ENCODE peak calls at places on chromosomes 12 and 14, in four cellular contexts. P is kidney epithelial cell, R is psoas muscle, I is GM04503. X is an unnamed sample.

GRCh38 chr12:98745578-98746391 is 100.7 kb downstream of the APAF1 start:
- DNase-seq in R (no peak), P (no peak), I (no peak), X (no peak)

GRCh38 chr14:102530828-102531478 is 21.4 kb upstream of the ANKRD9 start:
- DNase-seq in R (no peak), P (no peak), I (no peak), X (peak)

GRCh38 chr12:2336409-2336829 is 283.6 kb downstream of the CACNA1C start:
- DNase-seq in P (peak), R (no peak), I (peak), X (peak)

GRCh38 chr14:33592298-33592697 is 358.6 kb downstream of the EGLN3 start:
- DNase-seq in R (no peak), P (no peak), I (no peak), X (no peak)

GRCh38 chr12:57844725-57845477 is 1.6 kb downstream of the CTDSP2 start:
- DNase-seq in R (peak), P (no peak), I (peak), X (peak)

GRCh38 chr12:120488057-120488660 is 7.8 kb upstream of the DYNLL1 start:
- DNase-seq in R (no peak), I (no peak), P (no peak), X (no peak)

GRCh38 chr12:109518820-109519665 is 41.6 kb downstream of the UBE3B start:
- DNase-seq in R (peak), P (no peak), I (peak), X (peak)

GRCh38 chr14:45359766-45360165 is 106.8 kb upstream of the MIS18BP1 start:
- DNase-seq in R (no peak), P (no peak), I (peak), X (no peak)

GRCh38 chr12:71760471-71760870 is 5.8 kb downstream of the RAB21 start:
- DNase-seq in I (no peak), P (no peak), R (no peak), X (no peak)

GRCh38 chr14:77007975-77008421 is 20.5 kb downstream of the IRF2BPL start:
- DNase-seq in R (peak), I (no peak), P (no peak), X (peak)

GRCh38 chr14:24052656-24053547 is 1.1 kb downstream of the CARMIL3 start:
- DNase-seq in P (no peak), R (no peak), I (no peak), X (no peak)

GRCh38 chr12:52390739-52391617 is 5.5 kb upstream of the KRT84 start:
- DNase-seq in P (no peak), R (no peak), I (no peak), X (peak)

GRCh38 chr12:68530965-68531364 is 79.7 kb upstream of the RAP1B start:
- DNase-seq in P (peak), R (no peak), I (peak), X (peak)

GRCh38 chr14:52219488-52220084 is 47.9 kb upstream of the PTGDR start:
- DNase-seq in P (no peak), R (no peak), I (no peak), X (no peak)

GRCh38 chr14:67710209-67710608 is 8.5 kb downstream of the RDH12 start:
- DNase-seq in R (no peak), P (no peak), I (no peak), X (no peak)

GRCh38 chr12:79983969-79984629 is 49.2 kb upstream of the PPP1R12A start:
- DNase-seq in P (no peak), R (no peak), I (peak), X (peak)

GRCh38 chr12:13186292-13186691 is 10.2 kb upstream of the EMP1 start:
- DNase-seq in I (no peak), P (no peak), R (no peak), X (no peak)

GRCh38 chr14:104678346-104678745 is 11.1 kb upstream of the INF2 start:
- DNase-seq in R (no peak), P (no peak), I (no peak), X (peak)

GRCh38 chr14:75861161-75861621 is 120.6 kb downstream of the TGFB3 start:
- DNase-seq in P (no peak), R (no peak), I (no peak), X (peak)

GRCh38 chr12:509494-509893 is 49.8 kb downstream of the B4GALNT3 start:
- DNase-seq in P (peak), I (no peak), R (no peak), X (no peak)

GRCh38 chr14:91127411-91127810 is 13.5 kb downstream of the DGLUCY start:
- DNase-seq in I (no peak), R (peak), P (no peak), X (peak)

GRCh38 chr14:39614292-39614923 is 182.2 kb upstream of the FBXO33 start:
- DNase-seq in I (no peak), P (no peak), R (no peak), X (no peak)

GRCh38 chr12:108822458-108823205 is 34.8 kb downstream of the SSH1 start:
- DNase-seq in R (no peak), P (no peak), I (no peak), X (no peak)

GRCh38 chr12:46627686-46628085 is 198.1 kb downstream of the SLC38A4 start:
- DNase-seq in P (peak), R (no peak), I (no peak), X (no peak)

GRCh38 chr12:230925-231671 is 17.1 kb upstream of the SLC6A12 start:
- DNase-seq in P (no peak), I (no peak), R (no peak), X (no peak)

GRCh38 chr12:11717533-11717961 is 68.1 kb downstream of the ETV6 start:
- DNase-seq in R (no peak), I (peak), P (peak), X (peak)

GRCh38 chr14:96261053-96261452 is 5.0 kb downstream of the BDKRB1 start:
- DNase-seq in R (no peak), I (no peak), P (no peak), X (no peak)

GRCh38 chr12:94263011-94263786 is 114.8 kb downstream of the PLXNC1 start:
- DNase-seq in R (no peak), I (no peak), P (no peak), X (no peak)

GRCh38 chr14:47843236-47843635 is 167.8 kb upstream of the MDGA2 start:
- DNase-seq in P (no peak), I (no peak), R (no peak), X (no peak)

GRCh38 chr12:51714666-51715065 is 123.6 kb downstream of the SCN8A start:
- DNase-seq in R (no peak), P (no peak), I (peak), X (no peak)

GRCh38 chr12:109221277-109221931 is 87.7 kb downstream of the FOXN4 start:
- DNase-seq in I (no peak), R (no peak), P (no peak), X (no peak)

X was measured in hepatocyte.